ENCODE peak calls at places on chromosomes 4 and X, in eight cellular contexts. V is amniotic epithelial cell; D is posterior vena cava; A is stimulated activated CD4-positive, alpha-beta T cell treated with anti-CD3 and anti-CD28 coated beads, Interleukin-15, amount 100 ng/mL, for 24 hours; U is RWPE1; R is stimulated activated naive CD8-positive, alpha-beta T cell treated with anti-CD3 and anti-CD28 coated beads, Interleukin-15, Interleukin-2, amounts not matched to agents 100 U/mL and 50 U/mL, for 24 hours; H is activated CD8-positive, alpha-beta T cell treated with anti-CD3 and anti-CD28 coated beads, Interleukin-2, amount 10 ng/mL, durations not matched to agents 7 days and 5 days; N is Peyer's patch. O is an unnamed sample.

GRCh38 chrX:154135458-154136229 is 8.4 kb upstream of the OPN1LW start:
- DNase-seq in V (no peak), D (no peak), A (peak), U (no peak), R (no peak), H (no peak), N (no peak), O (no peak)

GRCh38 chr4:3221996-3222395 is 27.0 kb upstream of the MSANTD1 start:
- DNase-seq in V (no peak), D (peak), A (no peak), U (no peak), R (no peak), H (no peak), N (no peak), O (no peak)

GRCh38 chrX:145817666-145818521 is at the start of gene SLITRK2:
- DNase-seq in V (no peak), D (no peak), A (no peak), U (no peak), R (no peak), H (no peak), N (no peak), O (no peak)

GRCh38 chr4:1534876-1535526 is 128.8 kb upstream of the NKX1-1 start:
- DNase-seq in V (no peak), D (peak), A (no peak), U (no peak), R (no peak), H (no peak), N (no peak), O (no peak)

GRCh38 chrX:132967049-132967448 is 8.6 kb upstream of the HS6ST2 start:
- DNase-seq in V (no peak), D (no peak), A (no peak), U (no peak), R (no peak), H (no peak), N (no peak), O (no peak)

GRCh38 chr4:169659736-169660670 is 39.6 kb downstream of the CLCN3 start:
- DNase-seq in V (peak), D (no peak), A (peak), U (peak), R (peak), H (peak), N (peak), O (peak)

GRCh38 chr4:54371211-54371610 is 142.1 kb downstream of the PDGFRA start:
- DNase-seq in V (no peak), D (no peak), A (no peak), U (no peak), R (no peak), H (no peak), N (no peak), O (no peak)

GRCh38 chr4:74319506-74319905 is 11.2 kb downstream of the EPGN start:
- DNase-seq in V (peak), D (no peak), A (no peak), U (no peak), R (no peak), H (no peak), N (no peak), O (no peak)

GRCh38 chr4:95728145-95728544 is 111.7 kb upstream of the PDHA2 start:
- DNase-seq in V (peak), D (no peak), A (no peak), U (peak), R (no peak), H (no peak), N (no peak), O (no peak)

GRCh38 chr4:25873632-25874129 is 10.9 kb upstream of the SEL1L3 start:
- DNase-seq in V (no peak), D (no peak), A (no peak), U (no peak), R (no peak), H (no peak), N (no peak), O (no peak)

GRCh38 chrX:23884427-23885024 is 23.2 kb downstream of the APOO start:
- DNase-seq in V (peak), D (no peak), A (no peak), U (no peak), R (no peak), H (no peak), N (no peak), O (no peak)

GRCh38 chr4:55768291-55768690 is 51.3 kb upstream of the EXOC1L start:
- DNase-seq in V (peak), D (no peak), A (no peak), U (peak), R (no peak), H (no peak), N (no peak), O (no peak)

GRCh38 chrX:72395252-72395651 is 89.5 kb upstream of the CITED1 start:
- DNase-seq in V (no peak), D (no peak), A (no peak), U (no peak), R (no peak), H (no peak), N (no peak), O (no peak)

GRCh38 chrX:13936804-13937203 is 92.9 kb downstream of the GEMIN8 start:
- DNase-seq in V (no peak), D (no peak), A (no peak), U (no peak), R (no peak), H (no peak), N (no peak), O (no peak)

GRCh38 chrX:17192111-17192510 is 182.9 kb upstream of the NHS start:
- DNase-seq in V (no peak), D (no peak), A (no peak), U (no peak), R (no peak), H (no peak), N (no peak), O (no peak)

GRCh38 chr4:101200561-101200960 is 146.8 kb downstream of the PPP3CA start:
- DNase-seq in V (peak), D (no peak), A (no peak), U (peak), R (no peak), H (no peak), N (no peak), O (no peak)

O was measured in SHP77 treated with DMSO at 0.1 percent for 48 hours.